ENCODE peak calls at places on chromosome 15, in six cellular contexts. One of them, this sample, is unnamed.

GRCh38 chr15:42903388-42904324 is 16.9 kb downstream of the TTBK2 start:
- DNase-seq in fibroblast of lung: no peak
- DNase-seq in heart left ventricle: no peak
- DNase-seq in MCF 10A: no peak
- DNase-seq in NCI-H524 treated with DMSO at 0.1 percent for 48 hours: no peak
- DNase-seq in foreskin keratinocyte: no peak
- DNase-seq in this sample: no peak

GRCh38 chr15:78739996-78740903 is 71.0 kb downstream of the ADAMTS7 start:
- DNase-seq in fibroblast of lung: peak; percentile 17
- DNase-seq in heart left ventricle: no peak
- DNase-seq in MCF 10A: peak; percentile 67
- DNase-seq in NCI-H524 treated with DMSO at 0.1 percent for 48 hours: no peak
- DNase-seq in foreskin keratinocyte: peak; percentile 59
- DNase-seq in this sample: no peak

GRCh38 chr15:97947465-97948262 is 12.8 kb upstream of the ARRDC4 start:
- DNase-seq in fibroblast of lung: no peak
- DNase-seq in heart left ventricle: no peak
- DNase-seq in MCF 10A: peak; percentile 40
- DNase-seq in NCI-H524 treated with DMSO at 0.1 percent for 48 hours: no peak
- DNase-seq in foreskin keratinocyte: no peak
- DNase-seq in this sample: no peak

GRCh38 chr15:79970921-79971434 is at the start of gene BCL2A1:
- DNase-seq in fibroblast of lung: peak; percentile 67
- DNase-seq in heart left ventricle: no peak
- DNase-seq in MCF 10A: peak; percentile 68
- DNase-seq in NCI-H524 treated with DMSO at 0.1 percent for 48 hours: no peak
- DNase-seq in foreskin keratinocyte: peak; percentile 97
- DNase-seq in this sample: no peak

GRCh38 chr15:31740203-31740602 is 290.1 kb upstream of the CHRNA7 start:
- DNase-seq in fibroblast of lung: no peak
- DNase-seq in heart left ventricle: no peak
- DNase-seq in MCF 10A: no peak
- DNase-seq in NCI-H524 treated with DMSO at 0.1 percent for 48 hours: peak; percentile 88
- DNase-seq in foreskin keratinocyte: no peak
- DNase-seq in this sample: no peak

GRCh38 chr15:83571820-83572707 is 81.9 kb upstream of the ADAMTSL3 start:
- DNase-seq in fibroblast of lung: peak; percentile 44
- DNase-seq in heart left ventricle: no peak
- DNase-seq in MCF 10A: peak; percentile 43
- DNase-seq in NCI-H524 treated with DMSO at 0.1 percent for 48 hours: no peak
- DNase-seq in foreskin keratinocyte: no peak
- DNase-seq in this sample: peak; percentile 32

GRCh38 chr15:49918106-49918505 is 200.9 kb downstream of the ATP8B4 start:
- DNase-seq in fibroblast of lung: peak; percentile 61
- DNase-seq in heart left ventricle: peak; percentile 29
- DNase-seq in MCF 10A: peak; percentile 72
- DNase-seq in NCI-H524 treated with DMSO at 0.1 percent for 48 hours: no peak
- DNase-seq in foreskin keratinocyte: no peak
- DNase-seq in this sample: no peak

GRCh38 chr15:90691369-90691768 is 25.8 kb upstream of the BLM start:
- DNase-seq in fibroblast of lung: no peak
- DNase-seq in heart left ventricle: no peak
- DNase-seq in MCF 10A: no peak
- DNase-seq in NCI-H524 treated with DMSO at 0.1 percent for 48 hours: no peak
- DNase-seq in foreskin keratinocyte: no peak
- DNase-seq in this sample: no peak

GRCh38 chr15:41048397-41048796 is 67.7 kb downstream of the INO80 start:
- DNase-seq in fibroblast of lung: no peak
- DNase-seq in heart left ventricle: no peak
- DNase-seq in MCF 10A: no peak
- DNase-seq in NCI-H524 treated with DMSO at 0.1 percent for 48 hours: no peak
- DNase-seq in foreskin keratinocyte: no peak
- DNase-seq in this sample: no peak

GRCh38 chr15:46442901-46443590 is 808.2 kb downstream of the SQOR start:
- DNase-seq in fibroblast of lung: no peak
- DNase-seq in heart left ventricle: no peak
- DNase-seq in MCF 10A: no peak
- DNase-seq in NCI-H524 treated with DMSO at 0.1 percent for 48 hours: no peak
- DNase-seq in foreskin keratinocyte: peak; percentile 12
- DNase-seq in this sample: no peak

GRCh38 chr15:101248274-101248673 is 3.6 kb downstream of the CHSY1 start:
- DNase-seq in fibroblast of lung: no peak
- DNase-seq in heart left ventricle: no peak
- DNase-seq in MCF 10A: no peak
- DNase-seq in NCI-H524 treated with DMSO at 0.1 percent for 48 hours: no peak
- DNase-seq in foreskin keratinocyte: no peak
- DNase-seq in this sample: no peak

GRCh38 chr15:35852818-35853624 is 307.1 kb upstream of the DPH6 start:
- DNase-seq in fibroblast of lung: no peak
- DNase-seq in heart left ventricle: no peak
- DNase-seq in MCF 10A: no peak
- DNase-seq in NCI-H524 treated with DMSO at 0.1 percent for 48 hours: no peak
- DNase-seq in foreskin keratinocyte: no peak
- DNase-seq in this sample: no peak

GRCh38 chr15:25052191-25052999 is 97.6 kb downstream of the SNRPN start:
- DNase-seq in fibroblast of lung: no peak
- DNase-seq in heart left ventricle: no peak
- DNase-seq in MCF 10A: no peak
- DNase-seq in NCI-H524 treated with DMSO at 0.1 percent for 48 hours: no peak
- DNase-seq in foreskin keratinocyte: no peak
- DNase-seq in this sample: no peak

GRCh38 chr15:43948691-43949325 is 122.0 kb downstream of the WDR76 start:
- DNase-seq in fibroblast of lung: no peak
- DNase-seq in heart left ventricle: no peak
- DNase-seq in MCF 10A: no peak
- DNase-seq in NCI-H524 treated with DMSO at 0.1 percent for 48 hours: no peak
- DNase-seq in foreskin keratinocyte: no peak
- DNase-seq in this sample: no peak

GRCh38 chr15:65414841-65415621 is 7.7 kb downstream of the IGDCC4 start:
- DNase-seq in fibroblast of lung: peak; percentile 50
- DNase-seq in heart left ventricle: no peak
- DNase-seq in MCF 10A: no peak
- DNase-seq in NCI-H524 treated with DMSO at 0.1 percent for 48 hours: peak; percentile 77
- DNase-seq in foreskin keratinocyte: no peak
- DNase-seq in this sample: no peak

GRCh38 chr15:40372966-40373365 is 9.6 kb upstream of the KNSTRN start:
- DNase-seq in fibroblast of lung: peak; percentile 13
- DNase-seq in heart left ventricle: no peak
- DNase-seq in MCF 10A: no peak
- DNase-seq in NCI-H524 treated with DMSO at 0.1 percent for 48 hours: no peak
- DNase-seq in foreskin keratinocyte: no peak
- DNase-seq in this sample: no peak

GRCh38 chr15:28096720-28097431 is 2.2 kb downstream of the OCA2 start:
- DNase-seq in fibroblast of lung: no peak
- DNase-seq in heart left ventricle: no peak
- DNase-seq in MCF 10A: no peak
- DNase-seq in NCI-H524 treated with DMSO at 0.1 percent for 48 hours: no peak
- DNase-seq in foreskin keratinocyte: no peak
- DNase-seq in this sample: no peak

GRCh38 chr15:29622637-29623036 is 199.6 kb downstream of the TJP1 start:
- DNase-seq in fibroblast of lung: no peak
- DNase-seq in heart left ventricle: no peak
- DNase-seq in MCF 10A: no peak
- DNase-seq in NCI-H524 treated with DMSO at 0.1 percent for 48 hours: no peak
- DNase-seq in foreskin keratinocyte: no peak
- DNase-seq in this sample: no peak

GRCh38 chr15:59687831-59688230 is 1.3 kb downstream of the BNIP2 start:
- DNase-seq in fibroblast of lung: peak; percentile 22
- DNase-seq in heart left ventricle: no peak
- DNase-seq in MCF 10A: peak; percentile 2
- DNase-seq in NCI-H524 treated with DMSO at 0.1 percent for 48 hours: no peak
- DNase-seq in foreskin keratinocyte: no peak
- DNase-seq in this sample: no peak

GRCh38 chr15:74451861-74452835 is 8.8 kb downstream of the UBL7 start:
- DNase-seq in fibroblast of lung: no peak
- DNase-seq in heart left ventricle: no peak
- DNase-seq in MCF 10A: no peak
- DNase-seq in NCI-H524 treated with DMSO at 0.1 percent for 48 hours: no peak
- DNase-seq in foreskin keratinocyte: no peak
- DNase-seq in this sample: no peak

GRCh38 chr15:69395460-69395859 is 18.7 kb upstream of the KIF23 start:
- DNase-seq in fibroblast of lung: no peak
- DNase-seq in heart left ventricle: no peak
- DNase-seq in MCF 10A: no peak
- DNase-seq in NCI-H524 treated with DMSO at 0.1 percent for 48 hours: no peak
- DNase-seq in foreskin keratinocyte: no peak
- DNase-seq in this sample: no peak

GRCh38 chr15:38589502-38589901 is 24.9 kb upstream of the RASGRP1 start:
- DNase-seq in fibroblast of lung: peak; percentile 64
- DNase-seq in heart left ventricle: no peak
- DNase-seq in MCF 10A: peak; percentile 93
- DNase-seq in NCI-H524 treated with DMSO at 0.1 percent for 48 hours: no peak
- DNase-seq in foreskin keratinocyte: peak; percentile 83
- DNase-seq in this sample: no peak

GRCh38 chr15:55742927-55743614 is at the start of gene PRTG:
- DNase-seq in fibroblast of lung: peak; percentile 87
- DNase-seq in heart left ventricle: peak; percentile 79
- DNase-seq in MCF 10A: peak; percentile 65
- DNase-seq in NCI-H524 treated with DMSO at 0.1 percent for 48 hours: no peak
- DNase-seq in foreskin keratinocyte: no peak
- DNase-seq in this sample: peak; percentile 39

GRCh38 chr15:26628071-26628470 is 144.8 kb downstream of the GABRB3 start:
- DNase-seq in fibroblast of lung: no peak
- DNase-seq in heart left ventricle: no peak
- DNase-seq in MCF 10A: no peak
- DNase-seq in NCI-H524 treated with DMSO at 0.1 percent for 48 hours: no peak
- DNase-seq in foreskin keratinocyte: no peak
- DNase-seq in this sample: no peak

GRCh38 chr15:63351170-63351569 is 30.5 kb downstream of the CA12 start:
- DNase-seq in fibroblast of lung: no peak
- DNase-seq in heart left ventricle: no peak
- DNase-seq in MCF 10A: no peak
- DNase-seq in NCI-H524 treated with DMSO at 0.1 percent for 48 hours: no peak
- DNase-seq in foreskin keratinocyte: no peak
- DNase-seq in this sample: no peak

GRCh38 chr15:66772967-66773873 is 71.2 kb downstream of the SMAD6 start:
- DNase-seq in fibroblast of lung: peak; percentile 54
- DNase-seq in heart left ventricle: peak; percentile 60
- DNase-seq in MCF 10A: no peak
- DNase-seq in NCI-H524 treated with DMSO at 0.1 percent for 48 hours: no peak
- DNase-seq in foreskin keratinocyte: no peak
- DNase-seq in this sample: no peak

GRCh38 chr15:60426870-60427528 is 29.2 kb upstream of the ANXA2 start:
- DNase-seq in fibroblast of lung: peak; percentile 81
- DNase-seq in heart left ventricle: no peak
- DNase-seq in MCF 10A: peak; percentile 63
- DNase-seq in NCI-H524 treated with DMSO at 0.1 percent for 48 hours: no peak
- DNase-seq in foreskin keratinocyte: peak; percentile 55
- DNase-seq in this sample: no peak

GRCh38 chr15:70713547-70714414 is 49.6 kb downstream of the UACA start:
- DNase-seq in fibroblast of lung: peak; percentile 37
- DNase-seq in heart left ventricle: no peak
- DNase-seq in MCF 10A: no peak
- DNase-seq in NCI-H524 treated with DMSO at 0.1 percent for 48 hours: no peak
- DNase-seq in foreskin keratinocyte: peak; percentile 24
- DNase-seq in this sample: no peak

GRCh38 chr15:72474912-72475601 is 927 bp downstream of the ARIH1 start:
- DNase-seq in fibroblast of lung: peak; percentile 79
- DNase-seq in heart left ventricle: peak; percentile 70
- DNase-seq in MCF 10A: peak; percentile 79
- DNase-seq in NCI-H524 treated with DMSO at 0.1 percent for 48 hours: peak; percentile 89
- DNase-seq in foreskin keratinocyte: peak; percentile 71
- DNase-seq in this sample: peak; percentile 60

GRCh38 chr15:31501536-31502157 is 175.0 kb downstream of the KLF13 start:
- DNase-seq in fibroblast of lung: no peak
- DNase-seq in heart left ventricle: no peak
- DNase-seq in MCF 10A: no peak
- DNase-seq in NCI-H524 treated with DMSO at 0.1 percent for 48 hours: no peak
- DNase-seq in foreskin keratinocyte: no peak
- DNase-seq in this sample: no peak

GRCh38 chr15:98609144-98609852 is 39.0 kb upstream of the IGF1R start:
- DNase-seq in fibroblast of lung: peak; percentile 32
- DNase-seq in heart left ventricle: no peak
- DNase-seq in MCF 10A: peak; percentile 71
- DNase-seq in NCI-H524 treated with DMSO at 0.1 percent for 48 hours: no peak
- DNase-seq in foreskin keratinocyte: peak; percentile 84
- DNase-seq in this sample: no peak

GRCh38 chr15:43165801-43166325 is 19.3 kb upstream of the CCNDBP1 start:
- DNase-seq in fibroblast of lung: no peak
- DNase-seq in heart left ventricle: no peak
- DNase-seq in MCF 10A: no peak
- DNase-seq in NCI-H524 treated with DMSO at 0.1 percent for 48 hours: no peak
- DNase-seq in foreskin keratinocyte: peak; percentile 89
- DNase-seq in this sample: no peak

GRCh38 chr15:42721016-42721415 is 15.9 kb downstream of the CDAN1 start:
- DNase-seq in fibroblast of lung: no peak
- DNase-seq in heart left ventricle: no peak
- DNase-seq in MCF 10A: peak; percentile 66
- DNase-seq in NCI-H524 treated with DMSO at 0.1 percent for 48 hours: no peak
- DNase-seq in foreskin keratinocyte: peak; percentile 87
- DNase-seq in this sample: no peak